ENCODE peak calls at places on chromosomes 1 and 21, in nine cellular contexts. O, H, B, P, U, J, L, C and A are unnamed samples.

GRCh38 chr1:208298593-208299233 is 54.5 kb upstream of the PLXNA2 start:
- DNase-seq in O (no peak), B (no peak), L (no peak), J (no peak), H (no peak), U (peak; percentile 89), C (peak; percentile 40), P (no peak), A (peak; percentile 64)

GRCh38 chr1:102550729-102551384 is 554.1 kb upstream of the OLFM3 start:
- DNase-seq in J (no peak), B (peak; percentile 7), U (peak; percentile 5), L (no peak), O (no peak), H (no peak), C (no peak), P (no peak), A (no peak)

GRCh38 chr21:45706299-45706698 is 62.8 kb downstream of the PCBP3 start:
- DNase-seq in H (no peak), U (no peak), J (no peak), C (no peak), P (no peak), L (no peak), B (no peak), O (no peak), A (no peak)

GRCh38 chr1:165633624-165634023 is 2.6 kb downstream of the MGST3 start:
- DNase-seq in L (no peak), O (no peak), C (no peak), J (no peak), H (no peak), P (no peak), U (no peak), B (no peak), A (no peak)

GRCh38 chr1:225923381-225923691 is 714 bp downstream of the PYCR2 start:
- DNase-seq in B (no peak), C (peak; percentile 44), P (peak; percentile 48), O (no peak), U (no peak), J (no peak), L (no peak), H (no peak), A (no peak)

GRCh38 chr1:5891736-5892135 is 100.5 kb downstream of the NPHP4 start:
- DNase-seq in U (no peak), C (no peak), B (no peak), J (no peak), H (no peak), L (no peak), O (no peak), P (no peak), A (no peak)

GRCh38 chr21:38140192-38140905 is 116.4 kb upstream of the KCNJ15 start:
- DNase-seq in P (no peak), H (no peak), B (no peak), L (peak; percentile 52), O (no peak), U (peak; percentile 68), C (no peak), J (peak; percentile 17), A (no peak)

GRCh38 chr1:32892368-32893197 is 6.3 kb downstream of the HPCA start:
- DNase-seq in H (no peak), L (no peak), B (peak; percentile 51), C (peak; percentile 69), O (no peak), J (peak; percentile 51), P (peak; percentile 77), U (peak; percentile 37), A (no peak)

GRCh38 chr1:217009376-217009775 is 286.1 kb upstream of the ESRRG start:
- DNase-seq in B (no peak), L (no peak), O (no peak), C (peak; percentile 8), P (no peak), U (no peak), H (no peak), J (no peak), A (no peak)

GRCh38 chr1:26067432-26067911 is at the start of gene TRIM63:
- DNase-seq in H (no peak), L (peak; percentile 82), P (no peak), U (no peak), B (peak; percentile 60), J (no peak), C (no peak), O (no peak), A (no peak)

GRCh38 chr1:145999321-146000024 is 3.1 kb upstream of the TXNIP start:
- DNase-seq in U (peak; percentile 77), J (no peak), H (peak; percentile 63), L (no peak), P (no peak), B (no peak), O (no peak), C (peak; percentile 65), A (no peak)

GRCh38 chr1:21838359-21839157 is 26.5 kb downstream of the LDLRAD2 start:
- DNase-seq in J (no peak), B (no peak), U (no peak), O (no peak), L (no peak), C (no peak), P (no peak), H (no peak), A (no peak)

GRCh38 chr1:201656670-201657032 is 117.7 kb downstream of the NAV1 start:
- DNase-seq in O (no peak), B (peak; percentile 85), U (peak; percentile 20), P (no peak), L (peak; percentile 27), C (peak; percentile 50), H (no peak), J (no peak), A (peak; percentile 73)

GRCh38 chr1:17561252-17561558 is 21.7 kb downstream of the ARHGEF10L start:
- DNase-seq in L (no peak), C (no peak), B (no peak), P (no peak), O (no peak), H (no peak), J (no peak), U (peak; percentile 62), A (no peak)
- H3K4me1 ChIP-seq in L (peaks cover 48% of the 10 kb centered on the region), C (peaks cover 69% of the 10 kb centered on the region), B (peaks cover 4% of the 10 kb centered on the region), P (no peaks in the 10 kb centered on the region), O (no peaks in the 10 kb centered on the region), H (no peaks in the 10 kb centered on the region), J (peaks cover 36% of the 10 kb centered on the region), U (peaks cover 80% of the 10 kb centered on the region), A (peaks cover 45% of the 10 kb centered on the region)

GRCh38 chr1:58977595-58977994 is 193.7 kb upstream of the JUN start:
- DNase-seq in U (no peak), P (no peak), H (no peak), L (no peak), C (no peak), J (no peak), O (no peak), B (no peak), A (no peak)
- H3K4me1 ChIP-seq in U (peaks cover 73% of the 10 kb centered on the region), P (peaks cover 10% of the 10 kb centered on the region), H (peaks cover 9% of the 10 kb centered on the region), L (peaks cover 20% of the 10 kb centered on the region), C (no peaks in the 10 kb centered on the region), J (peaks cover 4% of the 10 kb centered on the region), O (no peaks in the 10 kb centered on the region), B (peaks cover 6% of the 10 kb centered on the region), A (no peaks in the 10 kb centered on the region)

DNA sequence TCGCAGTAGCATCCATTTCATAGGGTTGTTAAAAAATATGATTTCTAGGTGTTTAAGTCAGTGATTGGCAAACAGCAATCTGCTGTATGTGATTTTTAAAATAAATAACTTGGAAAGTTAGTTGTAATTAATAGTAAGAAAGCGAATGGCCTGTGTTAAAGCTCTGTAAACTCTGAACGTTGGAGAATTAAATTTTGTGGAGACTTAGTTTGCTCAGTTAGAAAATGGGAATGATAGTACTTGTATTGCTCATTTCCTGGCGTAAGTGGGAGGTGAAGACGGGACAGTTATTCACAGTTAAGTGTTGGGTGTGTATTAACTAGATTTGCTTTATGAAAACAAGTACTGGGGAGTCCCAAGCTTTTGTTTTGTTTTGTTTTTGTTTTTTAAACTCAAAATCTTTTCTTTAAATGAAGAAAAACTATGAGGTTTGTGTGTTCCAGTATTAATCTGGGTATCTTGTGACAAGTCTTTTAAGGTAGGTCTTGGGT is 995 bp downstream of the CACYBP start:
- DNase-seq in L (no peak), O (no peak), U (no peak), H (no peak), P (no peak), J (no peak), B (no peak), C (no peak), A (no peak)
- H3K4me1 ChIP-seq in L (peaks cover 28% of the 10 kb centered on the region), O (no peaks in the 10 kb centered on the region), U (peaks cover 41% of the 10 kb centered on the region), H (peaks cover 31% of the 10 kb centered on the region), P (peaks cover 53% of the 10 kb centered on the region), J (peaks cover 37% of the 10 kb centered on the region), B (peaks cover 6% of the 10 kb centered on the region), C (peaks cover 16% of the 10 kb centered on the region), A (peaks cover 32% of the 10 kb centered on the region)

DNA sequence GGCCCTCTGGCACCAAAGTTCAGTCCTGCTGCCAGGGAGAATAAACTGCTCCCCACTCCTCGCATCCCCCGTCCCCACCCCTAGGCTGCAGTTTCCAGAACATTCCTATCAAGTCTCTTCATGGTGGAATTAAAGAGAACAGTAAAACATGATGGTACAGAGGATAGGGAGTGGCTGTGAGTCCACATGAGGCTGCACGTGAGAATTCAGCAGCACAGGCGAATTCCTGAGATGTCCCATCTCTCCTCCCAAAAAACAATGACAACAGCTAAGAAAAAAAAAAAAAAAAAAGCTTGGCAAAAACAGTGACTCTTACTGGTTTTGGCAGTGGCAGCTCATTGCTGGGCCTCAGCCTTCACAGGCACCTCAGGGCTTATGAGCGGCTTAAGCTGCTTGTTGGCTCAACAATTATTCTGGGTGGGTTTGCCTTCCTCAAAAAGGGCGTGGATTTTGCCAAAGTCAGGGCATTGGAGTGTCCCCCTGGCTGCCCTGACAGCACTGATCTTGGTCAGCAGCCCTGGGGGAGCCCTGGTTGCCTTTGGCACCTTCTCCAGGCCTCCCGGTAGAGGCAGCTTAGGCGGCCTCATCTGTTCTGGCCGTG is 5.7 kb upstream of the IFFO2 start:
- DNase-seq in P (peak; percentile 16), O (no peak), L (no peak), U (no peak), J (no peak), H (no peak), B (no peak), C (peak; percentile 54), A (no peak)
- H3K4me1 ChIP-seq in P (peaks cover 10% of the 10 kb centered on the region), O (no peaks in the 10 kb centered on the region), L (peaks cover under 1% of the 10 kb centered on the region), U (peaks cover 47% of the 10 kb centered on the region), J (peaks cover 34% of the 10 kb centered on the region), H (peaks cover 14% of the 10 kb centered on the region), B (no peaks in the 10 kb centered on the region), C (peaks cover 12% of the 10 kb centered on the region), A (peaks cover 2% of the 10 kb centered on the region)

GRCh38 chr1:19602486-19602885 is 41.6 kb upstream of the NBL1 start:
- DNase-seq in C (no peak), B (no peak), H (no peak), U (no peak), J (no peak), P (no peak), O (no peak), L (no peak), A (no peak)
- H3K4me1 ChIP-seq in C (peaks cover 56% of the 10 kb centered on the region), B (peaks cover 9% of the 10 kb centered on the region), H (peaks cover 89% of the 10 kb centered on the region), U (peaks cover 61% of the 10 kb centered on the region), J (peaks cover 13% of the 10 kb centered on the region), P (peaks cover 39% of the 10 kb centered on the region), O (no peaks in the 10 kb centered on the region), L (peaks cover 42% of the 10 kb centered on the region), A (peaks cover 36% of the 10 kb centered on the region)

DNA sequence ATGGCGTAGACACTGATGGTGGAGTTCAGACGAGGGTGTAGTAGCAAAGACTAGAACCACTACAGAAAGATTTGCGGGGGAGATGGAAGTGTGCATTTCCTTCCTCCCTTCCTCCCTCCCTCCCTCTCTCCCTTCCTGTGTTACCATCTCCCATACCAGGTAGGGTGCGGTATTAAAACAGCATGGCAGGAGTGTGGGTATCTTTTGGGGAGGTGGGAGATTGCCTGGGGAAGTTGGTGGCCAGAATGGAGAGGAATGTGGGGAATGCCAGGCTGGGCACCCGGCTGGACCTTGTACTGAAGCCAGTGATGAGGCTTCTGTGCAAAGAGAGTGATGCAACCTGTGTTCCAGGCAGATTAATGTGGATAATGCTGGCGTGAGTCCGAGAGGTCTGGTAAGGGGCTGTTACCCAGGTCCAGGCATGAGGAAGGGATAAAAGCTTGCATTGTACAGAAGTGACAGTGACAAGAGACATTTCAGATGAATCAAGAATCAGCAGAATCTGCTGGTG is 30.3 kb upstream of the PPP2R5A start:
- DNase-seq in L (no peak), O (no peak), U (no peak), C (no peak), P (no peak), J (no peak), B (no peak), H (no peak), A (no peak)
- H3K4me1 ChIP-seq in L (no peaks in the 10 kb centered on the region), O (no peaks in the 10 kb centered on the region), U (peaks cover 20% of the 10 kb centered on the region), C (no peaks in the 10 kb centered on the region), P (peaks cover 32% of the 10 kb centered on the region), J (peaks cover 10% of the 10 kb centered on the region), B (no peaks in the 10 kb centered on the region), H (peaks cover 55% of the 10 kb centered on the region), A (no peaks in the 10 kb centered on the region)